ENCODE peak calls at places on chromosomes 5 and 9, in eight cellular contexts. I is CD8-positive, alpha-beta T cell; C is cardiac fibroblast; W is EH; R is activated T-cell treated with anti-CD3 and anti-CD28 coated beads, Interleukin-2, amount 50 U/mL, for 24 hours; E is NCI-H2081 treated with DMSO at 0.1 percent for 48 hours; O is colonic mucosa; X is NCI-H1048. G is an unnamed sample.

GRCh38 chr5:39283231-39283818 is 64.0 kb upstream of the FYB1 start:
- DNase-seq in I (peak), C (peak), W (peak), R (peak), E (peak), O (peak), X (no peak), G (peak)

GRCh38 chr5:140358738-140359310 is 1.2 kb upstream of the SLC4A9 start:
- DNase-seq in I (no peak), C (peak), W (peak), R (no peak), E (no peak), O (no peak), X (no peak), G (no peak)

GRCh38 chr9:81613002-81613750 is 76.2 kb downstream of the TLE1 start:
- DNase-seq in I (no peak), C (peak), W (peak), R (no peak), E (no peak), O (no peak), X (no peak), G (no peak)

GRCh38 chr9:113674436-113674835 is 201.7 kb upstream of the ZNF618 start:
- DNase-seq in I (no peak), C (peak), W (peak), R (no peak), E (no peak), O (no peak), X (no peak), G (no peak)

GRCh38 chr5:31481531-31481930 is 50.4 kb downstream of the DROSHA start:
- DNase-seq in I (no peak), C (no peak), W (peak), R (no peak), E (no peak), O (no peak), X (no peak), G (no peak)

GRCh38 chr5:84524491-84524890 is 139.8 kb upstream of the EDIL3 start:
- DNase-seq in I (no peak), C (peak), W (no peak), R (no peak), E (no peak), O (no peak), X (no peak), G (no peak)

GRCh38 chr9:134413112-134413715 is 87.0 kb downstream of the RXRA start:
- DNase-seq in I (no peak), C (no peak), W (no peak), R (no peak), E (no peak), O (no peak), X (no peak), G (no peak)

GRCh38 chr5:33558489-33558888 is 117.7 kb downstream of the TARS1 start:
- DNase-seq in I (no peak), C (no peak), W (peak), R (no peak), E (no peak), O (no peak), X (no peak), G (no peak)

GRCh38 chr5:139642891-139643871 is 5.0 kb upstream of the CXXC5 start:
- DNase-seq in I (no peak), C (no peak), W (no peak), R (peak), E (no peak), O (peak), X (no peak), G (no peak)

GRCh38 chr9:108039012-108039411 is 549.4 kb upstream of the KLF4 start:
- DNase-seq in I (no peak), C (no peak), W (no peak), R (no peak), E (no peak), O (no peak), X (no peak), G (no peak)

GRCh38 chr5:103060414-103060954 is 59.5 kb downstream of the GIN1 start:
- DNase-seq in I (no peak), C (no peak), W (no peak), R (no peak), E (no peak), O (no peak), X (no peak), G (no peak)

GRCh38 chr9:116506685-116507084 is 180.4 kb upstream of the TRIM32 start:
- DNase-seq in I (no peak), C (peak), W (no peak), R (no peak), E (no peak), O (no peak), X (no peak), G (no peak)

GRCh38 chr9:15873573-15874177 is 320.8 kb downstream of the CCDC171 start:
- DNase-seq in I (no peak), C (peak), W (peak), R (no peak), E (no peak), O (no peak), X (no peak), G (no peak)

GRCh38 chr5:53019320-53019719 is 30.2 kb downstream of the ITGA2 start:
- DNase-seq in I (no peak), C (peak), W (peak), R (no peak), E (no peak), O (no peak), X (no peak), G (no peak)

GRCh38 chr5:154190652-154191304 is at the start of gene GALNT10:
- DNase-seq in I (peak), C (peak), W (peak), R (no peak), E (no peak), O (peak), X (no peak), G (peak)

GRCh38 chr9:130934702-130935659 is 4.1 kb downstream of the FIBCD1 start:
- DNase-seq in I (no peak), C (peak), W (peak), R (no peak), E (no peak), O (peak), X (no peak), G (no peak)

GRCh38 chr5:150036513-150036912 is 36.0 kb downstream of the HMGXB3 start:
- DNase-seq in I (no peak), C (peak), W (peak), R (no peak), E (no peak), O (no peak), X (no peak), G (no peak)

GRCh38 chr9:6068983-6069382 is 53.6 kb upstream of the RANBP6 start:
- DNase-seq in I (no peak), C (no peak), W (no peak), R (no peak), E (no peak), O (no peak), X (no peak), G (no peak)

GRCh38 chr5:41882765-41883164 is 12.5 kb upstream of the OXCT1 start:
- DNase-seq in I (no peak), C (no peak), W (no peak), R (no peak), E (no peak), O (no peak), X (no peak), G (no peak)

GRCh38 chr9:81559197-81559596 is 130.2 kb downstream of the TLE1 start:
- DNase-seq in I (no peak), C (no peak), W (no peak), R (no peak), E (no peak), O (no peak), X (no peak), G (no peak)

GRCh38 chr5:159533197-159533596 is 202.9 kb upstream of the IL12B start:
- DNase-seq in I (no peak), C (peak), W (peak), R (no peak), E (no peak), O (no peak), X (no peak), G (no peak)

GRCh38 chr5:132445640-132445923 is 45.0 kb downstream of the IRF1 start:
- DNase-seq in I (no peak), C (no peak), W (no peak), R (no peak), E (no peak), O (no peak), X (no peak), G (no peak)

GRCh38 chr9:91159664-91160121 is 202.0 kb downstream of the AUH start:
- DNase-seq in I (no peak), C (no peak), W (no peak), R (peak), E (no peak), O (peak), X (no peak), G (no peak)

GRCh38 chr9:68999393-69000105 is 14.4 kb downstream of the PRKACG start:
- DNase-seq in I (peak), C (peak), W (peak), R (peak), E (peak), O (peak), X (no peak), G (peak)

GRCh38 chr5:149063901-149064478 is 1.1 kb upstream of the SH3TC2 start:
- DNase-seq in I (no peak), C (no peak), W (no peak), R (no peak), E (no peak), O (no peak), X (no peak), G (no peak)

GRCh38 chr9:129285382-129285781 is 107.3 kb upstream of the IER5L start:
- DNase-seq in I (no peak), C (no peak), W (no peak), R (peak), E (no peak), O (no peak), X (no peak), G (no peak)

GRCh38 chr5:131323378-131323777 is 59.5 kb downstream of the CDC42SE2 start:
- DNase-seq in I (no peak), C (peak), W (no peak), R (no peak), E (no peak), O (no peak), X (no peak), G (no peak)

GRCh38 chr5:125227333-125228075 is 481.1 kb upstream of the ZNF608 start:
- DNase-seq in I (no peak), C (peak), W (peak), R (no peak), E (no peak), O (peak), X (no peak), G (no peak)

GRCh38 chr5:42377496-42377895 is 45.7 kb upstream of the GHR start:
- DNase-seq in I (no peak), C (peak), W (no peak), R (no peak), E (no peak), O (no peak), X (no peak), G (no peak)

GRCh38 chr9:84677080-84677479 is 7.6 kb downstream of the NTRK2 start:
- DNase-seq in I (no peak), C (no peak), W (no peak), R (no peak), E (no peak), O (no peak), X (no peak), G (no peak)

GRCh38 chr5:166856771-166857170 is 1434.7 kb upstream of the WWC1 start:
- DNase-seq in I (no peak), C (no peak), W (no peak), R (no peak), E (no peak), O (no peak), X (no peak), G (no peak)

GRCh38 chr5:72624641-72625236 is 117.5 kb upstream of the ZNF366 start:
- DNase-seq in I (no peak), C (peak), W (peak), R (no peak), E (no peak), O (no peak), X (no peak), G (no peak)

GRCh38 chr5:149381986-149382338 is 2.9 kb upstream of the IL17B start:
- DNase-seq in I (peak), C (peak), W (peak), R (peak), E (no peak), O (peak), X (no peak), G (peak)

GRCh38 chr5:143258559-143259253 is 144.8 kb downstream of the NR3C1 start:
- DNase-seq in I (no peak), C (no peak), W (peak), R (no peak), E (no peak), O (no peak), X (no peak), G (no peak)

GRCh38 chr9:80177949-80178480 is 606.2 kb downstream of the TLE4 start:
- DNase-seq in I (no peak), C (no peak), W (no peak), R (no peak), E (no peak), O (no peak), X (no peak), G (no peak)